ENCODE peak calls at places on chromosomes 2 and 18, in ten cellular contexts. T is effector CD4-positive, alpha-beta T cell; A is omental fat pad; H is substantia nigra; Q is activated naive CD4-positive, alpha-beta T cell; E is NCI-H1105 treated with DMSO at 0.1 percent for 48 hours; D is amygdala; M is activated effector memory CD4-positive, alpha-beta T cell treated with Interleukin-2 at 50 U/mL for 16 hours; P is tibial nerve; U is GM20000. L is an unnamed sample.

GRCh38 chr2:151198646-151199045 is 63.0 kb downstream of the RBM43 start:
- DNase-seq in M (no peak), D (no peak), U (no peak), H (no peak), A (no peak), T (no peak), Q (no peak), E (no peak), P (no peak), L (no peak)

GRCh38 chr18:8703181-8703638 is 2.1 kb upstream of the MTCL1 start:
- DNase-seq in Q (no peak), M (no peak), H (no peak), A (no peak), P (no peak), E (no peak), T (no peak), D (no peak), U (no peak), L (no peak)

GRCh38 chr2:156189143-156189542 is 143.4 kb downstream of the NR4A2 start:
- DNase-seq in E (peak), Q (no peak), H (no peak), P (no peak), M (no peak), U (no peak), A (no peak), T (no peak), D (no peak), L (no peak)

GRCh38 chr2:127093648-127094210 is 13.2 kb downstream of the BIN1 start:
- DNase-seq in E (no peak), D (no peak), H (no peak), Q (no peak), P (no peak), A (no peak), T (no peak), U (no peak), M (no peak), L (no peak)

GRCh38 chr2:238865744-238866355 is 18.0 kb downstream of the TWIST2 start:
- DNase-seq in M (no peak), P (no peak), Q (no peak), T (no peak), A (no peak), D (no peak), H (no peak), E (no peak), U (no peak), L (no peak)

GRCh38 chr2:128710770-128711169 is 392.1 kb upstream of the HS6ST1 start:
- DNase-seq in D (no peak), P (no peak), E (no peak), Q (no peak), A (no peak), H (no peak), M (no peak), T (no peak), U (no peak), L (no peak)

GRCh38 chr18:48079885-48080284 is 149.4 kb upstream of the SMAD2 start:
- DNase-seq in A (no peak), T (no peak), M (no peak), E (no peak), U (no peak), Q (no peak), D (no peak), H (no peak), P (no peak), L (no peak)

GRCh38 chr2:105771841-105772240 is 27.1 kb downstream of the NCK2 start:
- DNase-seq in M (no peak), H (no peak), D (no peak), E (no peak), U (no peak), A (no peak), Q (no peak), P (no peak), T (no peak), L (no peak)

GRCh38 chr2:72115361-72116080 is 32.1 kb downstream of the CYP26B1 start:
- DNase-seq in D (no peak), Q (no peak), H (no peak), P (no peak), U (no peak), M (no peak), A (peak), E (no peak), T (no peak), L (no peak)

GRCh38 chr2:203201426-203201825 is 37.4 kb upstream of the CYP20A1 start:
- DNase-seq in A (no peak), Q (no peak), M (no peak), E (no peak), D (no peak), U (no peak), T (no peak), P (no peak), H (no peak), L (no peak)

GRCh38 chr2:216090369-216090786 is 8.7 kb downstream of the TMEM169 start:
- DNase-seq in M (no peak), Q (no peak), U (peak), T (no peak), A (no peak), D (no peak), E (no peak), H (no peak), P (no peak), L (no peak)

GRCh38 chr18:23702606-23703005 is 13.4 kb downstream of the LAMA3 start:
- DNase-seq in A (no peak), P (no peak), H (no peak), M (no peak), Q (no peak), U (no peak), D (no peak), T (no peak), E (no peak), L (no peak)

GRCh38 chr18:28159055-28159454 is 17.9 kb downstream of the CDH2 start:
- DNase-seq in P (no peak), D (no peak), M (no peak), A (no peak), H (no peak), Q (no peak), T (no peak), U (no peak), E (no peak), L (no peak)

GRCh38 chr2:171996021-171996420 is 3.7 kb upstream of the METAP1D start:
- DNase-seq in M (no peak), H (no peak), P (no peak), E (no peak), T (no peak), A (no peak), Q (no peak), U (no peak), D (no peak), L (no peak)

GRCh38 chr2:201151127-201152074 is 31.5 kb upstream of the CASP10 start:
- DNase-seq in E (no peak), M (no peak), A (no peak), Q (no peak), T (no peak), H (no peak), P (no peak), D (no peak), U (peak), L (no peak)

GRCh38 chr2:69985684-69986083 is 24.3 kb upstream of the ASPRV1 start:
- DNase-seq in T (no peak), A (no peak), M (no peak), H (no peak), D (no peak), Q (no peak), P (no peak), E (no peak), U (no peak), L (no peak)

GRCh38 chr2:96789245-96789617 is 26.8 kb upstream of the CNNM3 start:
- DNase-seq in H (no peak), Q (no peak), D (no peak), A (no peak), T (no peak), M (no peak), P (no peak), U (no peak), E (no peak), L (no peak)

GRCh38 chr2:113057127-113057526 is 1.9 kb upstream of the IL36RN start:
- DNase-seq in Q (no peak), T (no peak), D (no peak), A (no peak), M (no peak), P (no peak), H (no peak), U (no peak), E (no peak), L (no peak)

GRCh38 chr2:215736653-215737290 is 276.6 kb downstream of the MREG start:
- DNase-seq in P (no peak), Q (no peak), M (no peak), H (no peak), E (no peak), D (no peak), A (no peak), U (no peak), T (no peak), L (no peak)

GRCh38 chr2:190972846-190973245 is 41.1 kb downstream of the STAT1 start:
- DNase-seq in U (no peak), H (no peak), Q (no peak), T (no peak), E (no peak), A (no peak), D (no peak), M (no peak), P (no peak), L (no peak)

GRCh38 chr2:192051533-192051932 is 143.2 kb downstream of the TMEFF2 start:
- DNase-seq in U (no peak), H (no peak), T (no peak), M (no peak), D (no peak), E (peak), Q (no peak), A (no peak), P (no peak), L (no peak)

GRCh38 chr2:215452725-215453124 is 16.9 kb upstream of the FN1 start:
- DNase-seq in U (no peak), M (no peak), D (no peak), H (no peak), Q (no peak), P (no peak), A (no peak), T (no peak), E (no peak), L (no peak)

GRCh38 chr18:24470022-24470618 is 9.7 kb downstream of the HRH4 start:
- DNase-seq in Q (no peak), A (no peak), M (no peak), P (no peak), T (no peak), E (no peak), U (no peak), H (no peak), D (no peak), L (no peak)

GRCh38 chr2:161030260-161031063 is 129.8 kb upstream of the TANK start:
- DNase-seq in P (no peak), Q (no peak), A (no peak), H (no peak), U (no peak), E (no peak), M (no peak), D (no peak), T (no peak), L (no peak)

GRCh38 chr2:136997550-136997949 is 232.2 kb downstream of the THSD7B start:
- DNase-seq in M (no peak), Q (no peak), H (no peak), P (no peak), A (no peak), T (no peak), U (no peak), E (no peak), D (no peak), L (no peak)

GRCh38 chr2:165535443-165535842 is 65.9 kb downstream of the CSRNP3 start:
- DNase-seq in A (no peak), U (no peak), E (no peak), Q (no peak), H (no peak), M (no peak), P (no peak), D (no peak), T (no peak), L (no peak)

GRCh38 chr2:88656690-88657089 is 29.4 kb upstream of the EIF2AK3 start:
- DNase-seq in T (no peak), D (no peak), U (no peak), Q (no peak), P (no peak), A (no peak), H (no peak), E (no peak), M (no peak), L (no peak)

GRCh38 chr18:13577091-13577697 is 149.2 kb downstream of the FAM210A start:
- DNase-seq in P (no peak), T (no peak), M (peak), A (no peak), U (peak), D (no peak), Q (no peak), E (no peak), H (no peak), L (peak)

GRCh38 chr2:191038241-191038725 is 24.3 kb upstream of the STAT1 start:
- DNase-seq in M (peak), Q (no peak), D (no peak), E (no peak), H (no peak), A (no peak), T (no peak), P (no peak), U (no peak), L (no peak)

GRCh38 chr2:35503738-35504160 is 851.8 kb upstream of the CRIM1 start:
- DNase-seq in Q (no peak), M (no peak), U (no peak), T (no peak), D (no peak), A (no peak), E (no peak), H (no peak), P (no peak), L (no peak)